ENCODE peak calls at places on chromosomes 7 and 10, in six cellular contexts. One of them, this sample, is unnamed.

GRCh38 chr7:158024881-158025280 is 562.7 kb downstream of the PTPRN2 start:
- DNase-seq in mesenchymal stem cell: no peak
- DNase-seq in H1: no peak
- DNase-seq in neuronal stem cell: no peak
- DNase-seq in IMR-90: no peak
- DNase-seq in H9: no peak
- DNase-seq in this sample: no peak

GRCh38 chr10:24383681-24384106 is 174.8 kb downstream of the KIAA1217 start:
- DNase-seq in mesenchymal stem cell: peak; percentile 88
- DNase-seq in H1: peak; percentile 75
- DNase-seq in neuronal stem cell: no peak
- DNase-seq in H9: peak; percentile 88
- DNase-seq in IMR-90: peak; percentile 98
- DNase-seq in this sample: peak; percentile 84

GRCh38 chr7:139034855-139035587 is 821 bp downstream of the ZC3HAV1L start:
- DNase-seq in H9: peak; percentile 55
- DNase-seq in neuronal stem cell: no peak
- DNase-seq in IMR-90: peak; percentile 27
- DNase-seq in mesenchymal stem cell: peak; percentile 52
- DNase-seq in H1: no peak
- DNase-seq in this sample: no peak

GRCh38 chr7:130490287-130490686 is 1.6 kb upstream of the MEST start:
- DNase-seq in H1: no peak
- DNase-seq in neuronal stem cell: peak; percentile 79
- DNase-seq in IMR-90: no peak
- DNase-seq in H9: peak; percentile 47
- DNase-seq in mesenchymal stem cell: peak; percentile 30
- DNase-seq in this sample: no peak

GRCh38 chr10:69644658-69645295 is 14.7 kb downstream of the FAM241B start:
- DNase-seq in neuronal stem cell: peak; percentile 63
- DNase-seq in IMR-90: peak; percentile 41
- DNase-seq in H1: no peak
- DNase-seq in mesenchymal stem cell: peak; percentile 59
- DNase-seq in H9: peak; percentile 79
- DNase-seq in this sample: peak; percentile 78

GRCh38 chr7:157488326-157488725 is 151.5 kb downstream of the DNAJB6 start:
- DNase-seq in neuronal stem cell: no peak
- DNase-seq in H9: peak; percentile 26
- DNase-seq in IMR-90: no peak
- DNase-seq in mesenchymal stem cell: no peak
- DNase-seq in H1: no peak
- DNase-seq in this sample: no peak

GRCh38 chr10:34789993-34790506 is 25.0 kb downstream of the PARD3 start:
- DNase-seq in H9: no peak
- DNase-seq in neuronal stem cell: no peak
- DNase-seq in IMR-90: no peak
- DNase-seq in mesenchymal stem cell: no peak
- DNase-seq in H1: no peak
- DNase-seq in this sample: no peak

GRCh38 chr10:36578306-36578705 is 547.1 kb upstream of the ANKRD30A start:
- DNase-seq in IMR-90: peak; percentile 88
- DNase-seq in H9: no peak
- DNase-seq in mesenchymal stem cell: peak; percentile 22
- DNase-seq in H1: no peak
- DNase-seq in neuronal stem cell: no peak
- DNase-seq in this sample: no peak

GRCh38 chr7:8433477-8434289 is at the start of gene NXPH1:
- DNase-seq in neuronal stem cell: peak; percentile 69
- DNase-seq in IMR-90: no peak
- DNase-seq in H9: peak; percentile 63
- DNase-seq in H1: no peak
- DNase-seq in mesenchymal stem cell: peak; percentile 21
- DNase-seq in this sample: no peak

GRCh38 chr7:69429817-69430501 is 168.3 kb upstream of the AUTS2 start:
- DNase-seq in H9: peak; percentile 34
- DNase-seq in H1: no peak
- DNase-seq in IMR-90: no peak
- DNase-seq in mesenchymal stem cell: no peak
- DNase-seq in neuronal stem cell: no peak
- DNase-seq in this sample: no peak

GRCh38 chr7:151626422-151627115 is 106.9 kb upstream of the RHEB start:
- DNase-seq in mesenchymal stem cell: peak; percentile 41
- DNase-seq in H1: no peak
- DNase-seq in neuronal stem cell: peak; percentile 29
- DNase-seq in H9: peak; percentile 65
- DNase-seq in IMR-90: no peak
- DNase-seq in this sample: peak; percentile 59

GRCh38 chr10:126421745-126422144 is 33.5 kb upstream of the ADAM12 start:
- DNase-seq in H9: no peak
- DNase-seq in H1: no peak
- DNase-seq in neuronal stem cell: no peak
- DNase-seq in mesenchymal stem cell: peak; percentile 95
- DNase-seq in IMR-90: peak; percentile 90
- DNase-seq in this sample: no peak

GRCh38 chr10:34081347-34081743 is 733.8 kb downstream of the PARD3 start:
- DNase-seq in H1: no peak
- DNase-seq in H9: no peak
- DNase-seq in IMR-90: no peak
- DNase-seq in neuronal stem cell: no peak
- DNase-seq in mesenchymal stem cell: no peak
- DNase-seq in this sample: no peak

GRCh38 chr7:29179110-29179509 is 15.5 kb upstream of the CHN2 start:
- DNase-seq in H1: no peak
- DNase-seq in mesenchymal stem cell: no peak
- DNase-seq in neuronal stem cell: no peak
- DNase-seq in H9: no peak
- DNase-seq in IMR-90: no peak
- DNase-seq in this sample: no peak

GRCh38 chr7:1447112-1447511 is 12.2 kb downstream of the MICALL2 start:
- DNase-seq in mesenchymal stem cell: no peak
- DNase-seq in H9: no peak
- DNase-seq in neuronal stem cell: no peak
- DNase-seq in IMR-90: no peak
- DNase-seq in H1: no peak
- DNase-seq in this sample: no peak

GRCh38 chr7:45447296-45447695 is 126.9 kb upstream of the ADCY1 start:
- DNase-seq in mesenchymal stem cell: no peak
- DNase-seq in IMR-90: no peak
- DNase-seq in neuronal stem cell: no peak
- DNase-seq in H9: no peak
- DNase-seq in H1: no peak
- DNase-seq in this sample: peak; percentile 83

GRCh38 chr7:10802526-10802925 is 171.1 kb upstream of the PHF14 start:
- DNase-seq in neuronal stem cell: no peak
- DNase-seq in H9: no peak
- DNase-seq in H1: no peak
- DNase-seq in mesenchymal stem cell: peak; percentile 81
- DNase-seq in IMR-90: peak; percentile 13
- DNase-seq in this sample: no peak

GRCh38 chr7:130560972-130561371 is 69.1 kb downstream of the MEST start:
- DNase-seq in mesenchymal stem cell: peak; percentile 53
- DNase-seq in H1: peak; percentile 1
- DNase-seq in neuronal stem cell: no peak
- DNase-seq in IMR-90: peak; percentile 43
- DNase-seq in H9: no peak
- DNase-seq in this sample: peak; percentile 35

GRCh38 chr7:127119517-127119916 is 133.2 kb downstream of the GRM8 start:
- DNase-seq in IMR-90: no peak
- DNase-seq in H9: no peak
- DNase-seq in mesenchymal stem cell: no peak
- DNase-seq in neuronal stem cell: no peak
- DNase-seq in H1: no peak
- DNase-seq in this sample: no peak

GRCh38 chr10:7634142-7634894 is 32.4 kb downstream of the ITIH5 start:
- DNase-seq in neuronal stem cell: no peak
- DNase-seq in H9: no peak
- DNase-seq in H1: no peak
- DNase-seq in mesenchymal stem cell: no peak
- DNase-seq in IMR-90: no peak
- DNase-seq in this sample: no peak

GRCh38 chr10:114244126-114244525 is 5.1 kb downstream of the VWA2 start:
- DNase-seq in neuronal stem cell: no peak
- DNase-seq in H9: no peak
- DNase-seq in H1: no peak
- DNase-seq in IMR-90: no peak
- DNase-seq in mesenchymal stem cell: no peak
- DNase-seq in this sample: no peak

GRCh38 chr10:97788552-97789442 is 17.0 kb upstream of the SFRP5 start:
- DNase-seq in H1: no peak
- DNase-seq in mesenchymal stem cell: no peak
- DNase-seq in neuronal stem cell: no peak
- DNase-seq in H9: no peak
- DNase-seq in IMR-90: no peak
- DNase-seq in this sample: peak; percentile 28

GRCh38 chr10:47031953-47032465 is 120.8 kb downstream of the PTPN20 start:
- DNase-seq in IMR-90: peak; percentile 41
- DNase-seq in mesenchymal stem cell: no peak
- DNase-seq in H1: no peak
- DNase-seq in H9: peak; percentile 9
- DNase-seq in neuronal stem cell: no peak
- DNase-seq in this sample: peak; percentile 25

DNA sequence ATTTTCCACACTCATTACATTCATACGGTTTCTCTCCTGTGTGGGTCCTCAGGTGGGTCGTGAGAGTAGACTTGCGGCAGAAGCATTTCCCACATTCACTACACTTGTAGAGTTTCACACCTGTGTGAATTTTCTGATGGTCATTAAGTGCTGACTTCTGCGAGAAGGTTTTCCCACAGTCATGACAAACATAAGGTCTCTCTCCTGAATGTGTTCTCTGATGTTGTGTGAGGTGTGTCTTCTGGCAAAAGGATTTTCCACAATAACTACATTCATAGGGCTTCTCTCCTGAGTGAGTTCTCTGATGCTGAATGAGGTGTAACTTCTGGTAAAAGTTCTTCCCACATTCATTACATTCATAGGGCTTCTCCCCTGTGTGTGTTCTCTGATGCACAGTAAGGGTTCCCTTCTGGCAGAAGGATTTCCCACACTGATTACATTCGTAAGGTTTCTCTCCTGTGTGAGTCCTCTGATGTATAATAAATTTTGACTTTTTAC is 15.1 kb downstream of the ZNF12 start:
- DNase-seq in H1: no peak
- DNase-seq in IMR-90: peak; percentile 30
- DNase-seq in H9: no peak
- DNase-seq in neuronal stem cell: no peak
- DNase-seq in mesenchymal stem cell: peak; percentile 44
- DNase-seq in this sample: no peak
- H3K9me3 ChIP-seq in H1: peaks cover 99% of the 10 kb centered on the region
- H3K9me3 ChIP-seq in IMR-90: peaks cover 95% of the 10 kb centered on the region
- H3K9me3 ChIP-seq in H9: peaks cover 100% of the 10 kb centered on the region
- H3K9me3 ChIP-seq in neuronal stem cell: peaks cover 62% of the 10 kb centered on the region
- H3K9me3 ChIP-seq in mesenchymal stem cell: peaks cover 100% of the 10 kb centered on the region
- H3K9me3 ChIP-seq in this sample: peaks cover 34% of the 10 kb centered on the region

GRCh38 chr10:74930962-74931361 is 104.6 kb downstream of the KAT6B start:
- DNase-seq in H9: no peak
- DNase-seq in H1: no peak
- DNase-seq in neuronal stem cell: no peak
- DNase-seq in mesenchymal stem cell: no peak
- DNase-seq in IMR-90: no peak
- DNase-seq in this sample: no peak

GRCh38 chr10:74928742-74929191 is 102.4 kb downstream of the KAT6B start:
- DNase-seq in neuronal stem cell: no peak
- DNase-seq in IMR-90: peak; percentile 42
- DNase-seq in mesenchymal stem cell: peak; percentile 48
- DNase-seq in H9: no peak
- DNase-seq in H1: no peak
- DNase-seq in this sample: no peak

GRCh38 chr10:74926791-74927585 is 100.6 kb downstream of the KAT6B start:
- DNase-seq in mesenchymal stem cell: no peak
- DNase-seq in neuronal stem cell: no peak
- DNase-seq in H1: no peak
- DNase-seq in IMR-90: no peak
- DNase-seq in H9: no peak
- DNase-seq in this sample: no peak

GRCh38 chr10:74927701-74928100 is 101.3 kb downstream of the KAT6B start:
- DNase-seq in H1: no peak
- DNase-seq in IMR-90: peak; percentile 61
- DNase-seq in mesenchymal stem cell: peak; percentile 53
- DNase-seq in H9: no peak
- DNase-seq in neuronal stem cell: no peak
- DNase-seq in this sample: no peak

GRCh38 chr10:74929197-74929596 is 102.8 kb downstream of the KAT6B start:
- DNase-seq in H9: no peak
- DNase-seq in mesenchymal stem cell: peak; percentile 28
- DNase-seq in IMR-90: peak; percentile 71
- DNase-seq in neuronal stem cell: no peak
- DNase-seq in H1: no peak
- DNase-seq in this sample: no peak
- H4K91ac ChIP-seq in H9: no peak overlapping the region
- H4K91ac ChIP-seq in mesenchymal stem cell: no peak overlapping the region
- H4K91ac ChIP-seq in IMR-90: no peak overlapping the region
- H4K91ac ChIP-seq in neuronal stem cell: no peak overlapping the region
- H4K91ac ChIP-seq in H1: no peak overlapping the region
- H4K91ac ChIP-seq in this sample: no peak overlapping the region

DNA sequence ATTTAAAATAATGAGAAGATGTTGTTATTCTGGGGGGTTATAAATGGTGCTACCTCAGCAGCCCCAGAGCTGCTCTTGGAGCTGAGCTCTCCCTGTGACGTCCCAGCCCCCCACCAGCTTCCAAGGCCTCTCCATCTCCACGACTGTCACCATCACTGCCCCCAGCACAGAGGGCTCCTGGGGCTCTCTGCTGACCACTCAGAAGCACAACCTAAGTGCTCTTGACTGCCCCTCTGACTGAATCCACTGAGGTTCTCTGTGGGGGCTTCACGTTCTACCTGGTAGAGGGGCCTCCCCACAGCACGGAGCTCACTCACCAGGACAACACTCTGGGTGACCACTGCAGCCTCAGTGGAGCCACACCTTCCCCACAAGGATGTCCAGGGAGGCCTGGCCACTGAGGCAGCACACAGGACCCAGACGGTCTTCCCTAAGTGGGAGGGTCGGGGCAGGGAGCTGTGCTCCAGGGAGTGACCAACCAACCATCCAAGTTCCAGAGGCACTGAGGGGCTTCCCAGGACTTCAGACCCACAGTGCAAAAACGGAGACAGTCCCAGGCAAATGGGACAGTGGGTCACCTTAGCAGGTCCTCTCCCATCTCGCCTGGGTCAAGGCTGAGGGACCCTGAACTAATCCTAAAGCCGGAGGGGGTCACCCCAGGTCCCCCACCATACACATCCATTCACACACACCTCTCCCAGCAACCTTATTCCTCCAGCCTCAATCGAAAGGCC is 121.0 kb upstream of the PPP2R2D start:
- DNase-seq in mesenchymal stem cell: no peak
- DNase-seq in H9: no peak
- DNase-seq in H1: no peak
- DNase-seq in IMR-90: no peak
- DNase-seq in neuronal stem cell: no peak
- DNase-seq in this sample: no peak
- H2BK5ac ChIP-seq in mesenchymal stem cell: no peak overlapping the region
- H2BK5ac ChIP-seq in H9: no peak overlapping the region
- H2BK5ac ChIP-seq in H1: no peak overlapping the region
- H2BK5ac ChIP-seq in IMR-90: no peak overlapping the region
- H2BK5ac ChIP-seq in neuronal stem cell: no peak overlapping the region
- H2BK5ac ChIP-seq in this sample: no peak overlapping the region

DNA sequence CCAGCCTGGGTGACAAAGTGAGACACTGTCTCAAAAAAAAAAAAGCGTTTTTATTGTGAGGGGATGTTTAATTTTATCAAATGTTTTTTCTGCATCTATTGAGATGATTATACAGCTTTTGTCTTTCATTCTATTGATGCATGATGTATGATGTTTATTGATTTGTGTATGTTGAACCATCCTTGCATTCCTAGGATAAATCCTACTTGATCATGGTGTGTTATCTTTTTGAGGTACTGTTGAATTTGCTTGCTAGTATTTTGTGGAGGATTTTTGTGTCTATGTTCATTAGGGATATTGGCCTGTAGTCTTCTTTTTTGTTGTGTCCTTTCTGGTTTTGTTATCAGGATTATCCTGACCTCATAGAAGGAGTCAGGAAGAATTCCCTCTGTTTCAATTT is 22.3 kb upstream of the PLA2G12B start:
- DNase-seq in IMR-90: no peak
- DNase-seq in mesenchymal stem cell: no peak
- DNase-seq in H9: no peak
- DNase-seq in neuronal stem cell: no peak
- DNase-seq in H1: no peak
- DNase-seq in this sample: no peak
- H3K9me3 ChIP-seq in IMR-90: peaks cover 6% of the 10 kb centered on the region
- H3K9me3 ChIP-seq in mesenchymal stem cell: peaks cover 61% of the 10 kb centered on the region
- H3K9me3 ChIP-seq in H9: no peaks in the 10 kb centered on the region
- H3K9me3 ChIP-seq in neuronal stem cell: peaks cover 7% of the 10 kb centered on the region
- H3K9me3 ChIP-seq in H1: no peaks in the 10 kb centered on the region
- H3K9me3 ChIP-seq in this sample: peaks cover 12% of the 10 kb centered on the region

This sample was measured in trophoblast cell.